ENCODE peak calls at places on chromosomes 4 and X, in seven cellular contexts. One of them, this sample, is unnamed.
A peak's percentile ranks its signal among the peaks of the same experiment; 100 is the strongest.

GRCh38 chr4:183635333-183635732 is 23.7 kb downstream of the RWDD4 start:
- DNase-seq in HCT116: no peak
- DNase-seq in AG04450: no peak
- DNase-seq in CD8-positive, alpha-beta memory T cell: no peak
- DNase-seq in Peyer's patch: no peak
- DNase-seq in left ventricle myocardium inferior: no peak
- DNase-seq in effector memory CD4-positive, alpha-beta T cell: no peak
- DNase-seq in this sample: no peak

GRCh38 chr4:148730241-148730640 is 288.0 kb upstream of the NR3C2 start:
- DNase-seq in CD8-positive, alpha-beta memory T cell: no peak
- DNase-seq in left ventricle myocardium inferior: no peak
- DNase-seq in Peyer's patch: no peak
- DNase-seq in effector memory CD4-positive, alpha-beta T cell: no peak
- DNase-seq in AG04450: no peak
- DNase-seq in HCT116: no peak
- DNase-seq in this sample: no peak

GRCh38 chr4:142512161-142512560 is 333.9 kb downstream of the INPP4B start:
- DNase-seq in effector memory CD4-positive, alpha-beta T cell: no peak
- DNase-seq in Peyer's patch: no peak
- DNase-seq in left ventricle myocardium inferior: no peak
- DNase-seq in CD8-positive, alpha-beta memory T cell: no peak
- DNase-seq in AG04450: no peak
- DNase-seq in HCT116: no peak
- DNase-seq in this sample: no peak

GRCh38 chrX:70422886-70423336 is at the start of gene GDPD2:
- DNase-seq in Peyer's patch: peak; percentile 63
- DNase-seq in left ventricle myocardium inferior: no peak
- DNase-seq in effector memory CD4-positive, alpha-beta T cell: no peak
- DNase-seq in HCT116: no peak
- DNase-seq in AG04450: no peak
- DNase-seq in CD8-positive, alpha-beta memory T cell: no peak
- DNase-seq in this sample: no peak

GRCh38 chr4:152351080-152351479 is 184.8 kb downstream of the FBXW7 start:
- DNase-seq in CD8-positive, alpha-beta memory T cell: no peak
- DNase-seq in Peyer's patch: no peak
- DNase-seq in effector memory CD4-positive, alpha-beta T cell: no peak
- DNase-seq in AG04450: no peak
- DNase-seq in left ventricle myocardium inferior: no peak
- DNase-seq in HCT116: no peak
- DNase-seq in this sample: no peak

GRCh38 chrX:1451676-1452496 is 823 bp downstream of the ASMTL start:
- DNase-seq in AG04450: no peak
- DNase-seq in HCT116: no peak
- DNase-seq in effector memory CD4-positive, alpha-beta T cell: no peak
- DNase-seq in left ventricle myocardium inferior: no peak
- DNase-seq in Peyer's patch: peak; percentile 47
- DNase-seq in CD8-positive, alpha-beta memory T cell: no peak
- DNase-seq in this sample: no peak

GRCh38 chr4:64582492-64582891 is 173.2 kb upstream of the TECRL start:
- DNase-seq in AG04450: no peak
- DNase-seq in left ventricle myocardium inferior: no peak
- DNase-seq in HCT116: no peak
- DNase-seq in Peyer's patch: no peak
- DNase-seq in effector memory CD4-positive, alpha-beta T cell: no peak
- DNase-seq in CD8-positive, alpha-beta memory T cell: no peak
- DNase-seq in this sample: no peak

GRCh38 chrX:133056341-133056740 is 40.6 kb downstream of the USP26 start:
- DNase-seq in Peyer's patch: no peak
- DNase-seq in CD8-positive, alpha-beta memory T cell: no peak
- DNase-seq in HCT116: no peak
- DNase-seq in effector memory CD4-positive, alpha-beta T cell: no peak
- DNase-seq in AG04450: no peak
- DNase-seq in left ventricle myocardium inferior: no peak
- DNase-seq in this sample: no peak

GRCh38 chrX:108584617-108585211 is 145.1 kb downstream of the COL4A5 start:
- DNase-seq in Peyer's patch: no peak
- DNase-seq in AG04450: no peak
- DNase-seq in left ventricle myocardium inferior: no peak
- DNase-seq in CD8-positive, alpha-beta memory T cell: no peak
- DNase-seq in HCT116: peak; percentile 4
- DNase-seq in effector memory CD4-positive, alpha-beta T cell: no peak
- DNase-seq in this sample: no peak

GRCh38 chr4:88110826-88111225 is 47.6 kb downstream of the ABCG2 start:
- DNase-seq in effector memory CD4-positive, alpha-beta T cell: no peak
- DNase-seq in left ventricle myocardium inferior: no peak
- DNase-seq in HCT116: no peak
- DNase-seq in AG04450: no peak
- DNase-seq in CD8-positive, alpha-beta memory T cell: no peak
- DNase-seq in Peyer's patch: no peak
- DNase-seq in this sample: no peak

GRCh38 chrX:93319604-93320003 is 353.8 kb downstream of the NAP1L3 start:
- DNase-seq in Peyer's patch: no peak
- DNase-seq in effector memory CD4-positive, alpha-beta T cell: no peak
- DNase-seq in AG04450: no peak
- DNase-seq in HCT116: no peak
- DNase-seq in CD8-positive, alpha-beta memory T cell: no peak
- DNase-seq in left ventricle myocardium inferior: no peak
- DNase-seq in this sample: no peak

GRCh38 chr4:6019316-6020263 is 1.4 kb upstream of the C4orf50 start:
- DNase-seq in AG04450: peak; percentile 2
- DNase-seq in Peyer's patch: no peak
- DNase-seq in effector memory CD4-positive, alpha-beta T cell: no peak
- DNase-seq in left ventricle myocardium inferior: no peak
- DNase-seq in HCT116: peak; percentile 36
- DNase-seq in CD8-positive, alpha-beta memory T cell: peak; percentile 6
- DNase-seq in this sample: no peak

GRCh38 chr4:7941111-7942018 is 1.7 kb upstream of the AFAP1 start:
- DNase-seq in Peyer's patch: no peak
- DNase-seq in left ventricle myocardium inferior: no peak
- DNase-seq in HCT116: no peak
- DNase-seq in effector memory CD4-positive, alpha-beta T cell: no peak
- DNase-seq in CD8-positive, alpha-beta memory T cell: no peak
- DNase-seq in AG04450: no peak
- DNase-seq in this sample: no peak

DNA sequence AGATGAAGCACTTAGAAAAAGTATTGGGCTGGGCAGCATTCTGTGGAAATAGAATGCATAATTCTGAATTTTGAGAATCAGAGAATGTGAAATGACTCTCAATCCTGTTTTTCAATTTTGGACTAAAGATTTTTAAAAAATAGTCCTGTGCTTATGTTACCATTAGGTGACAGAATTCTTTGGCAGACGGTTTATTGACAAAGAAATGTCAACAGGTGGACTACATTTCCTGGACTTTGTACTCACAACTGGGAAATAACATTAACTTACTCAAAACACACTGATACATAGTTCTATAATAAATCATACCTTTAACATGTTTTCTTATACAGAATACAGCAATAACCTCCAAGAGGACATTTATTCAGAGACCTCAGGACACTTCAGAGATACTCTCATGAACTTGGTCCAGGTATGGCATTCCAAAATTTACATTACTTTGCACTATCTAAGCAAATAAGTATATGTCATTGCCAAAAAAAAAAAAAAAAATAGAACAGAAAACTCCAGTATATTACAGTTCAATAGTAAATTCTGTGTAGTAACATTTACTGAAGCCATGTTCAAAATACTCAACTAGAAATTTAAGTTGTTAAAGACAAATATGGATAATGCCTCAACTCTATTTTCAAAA is 72.7 kb downstream of the ANXA10 start:
- DNase-seq in HCT116: no peak
- DNase-seq in left ventricle myocardium inferior: no peak
- DNase-seq in AG04450: no peak
- DNase-seq in Peyer's patch: no peak
- DNase-seq in CD8-positive, alpha-beta memory T cell: no peak
- DNase-seq in effector memory CD4-positive, alpha-beta T cell: no peak
- DNase-seq in this sample: no peak
- H3K4me3 ChIP-seq in HCT116: no peak overlapping the region
- H3K4me3 ChIP-seq in left ventricle myocardium inferior: no peak overlapping the region
- H3K4me3 ChIP-seq in AG04450: no peak overlapping the region
- H3K4me3 ChIP-seq in Peyer's patch: no peak overlapping the region
- H3K4me3 ChIP-seq in CD8-positive, alpha-beta memory T cell: no peak overlapping the region
- H3K4me3 ChIP-seq in effector memory CD4-positive, alpha-beta T cell: no peak overlapping the region
- H3K4me3 ChIP-seq in this sample: no peak overlapping the region

DNA sequence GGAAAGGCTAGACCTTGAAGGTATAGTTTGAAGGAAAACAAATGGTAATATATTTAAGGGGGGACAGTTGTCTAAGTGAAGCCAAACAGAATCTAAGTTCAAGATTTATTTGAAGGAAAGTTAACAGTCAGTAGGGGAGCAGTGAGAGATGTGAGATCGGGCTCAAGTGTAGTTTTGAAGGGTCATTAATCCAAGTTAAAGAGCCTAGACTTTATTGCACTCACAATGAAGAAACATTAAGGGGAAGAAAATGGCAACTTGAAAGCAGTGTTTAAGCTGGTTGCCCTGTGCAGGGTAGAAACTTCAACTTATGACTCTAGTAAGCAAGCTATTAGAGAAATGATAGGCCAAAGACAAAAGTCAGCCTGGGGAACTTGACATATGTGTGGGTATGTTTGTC is 1952.2 kb downstream of the PCDH7 start:
- DNase-seq in HCT116: no peak
- DNase-seq in Peyer's patch: no peak
- DNase-seq in effector memory CD4-positive, alpha-beta T cell: no peak
- DNase-seq in AG04450: no peak
- DNase-seq in CD8-positive, alpha-beta memory T cell: no peak
- DNase-seq in left ventricle myocardium inferior: no peak
- DNase-seq in this sample: no peak
- H3K27ac ChIP-seq in HCT116: no peak overlapping the region
- H3K27ac ChIP-seq in Peyer's patch: no peak overlapping the region
- H3K27ac ChIP-seq in effector memory CD4-positive, alpha-beta T cell: no peak overlapping the region
- H3K27ac ChIP-seq in AG04450: no peak overlapping the region
- H3K27ac ChIP-seq in CD8-positive, alpha-beta memory T cell: no peak overlapping the region
- H3K27ac ChIP-seq in left ventricle myocardium inferior: no peak overlapping the region
- H3K27ac ChIP-seq in this sample: no peak overlapping the region

GRCh38 chr4:138537739-138538138 is 295.6 kb upstream of the SLC7A11 start:
- DNase-seq in AG04450: no peak
- DNase-seq in effector memory CD4-positive, alpha-beta T cell: no peak
- DNase-seq in left ventricle myocardium inferior: no peak
- DNase-seq in CD8-positive, alpha-beta memory T cell: no peak
- DNase-seq in Peyer's patch: no peak
- DNase-seq in HCT116: no peak
- DNase-seq in this sample: no peak
- H3K4me3 ChIP-seq in AG04450: no peak overlapping the region
- H3K4me3 ChIP-seq in effector memory CD4-positive, alpha-beta T cell: no peak overlapping the region
- H3K4me3 ChIP-seq in left ventricle myocardium inferior: no peak overlapping the region
- H3K4me3 ChIP-seq in CD8-positive, alpha-beta memory T cell: no peak overlapping the region
- H3K4me3 ChIP-seq in Peyer's patch: no peak overlapping the region
- H3K4me3 ChIP-seq in HCT116: no peak overlapping the region
- H3K4me3 ChIP-seq in this sample: no peak overlapping the region

DNA sequence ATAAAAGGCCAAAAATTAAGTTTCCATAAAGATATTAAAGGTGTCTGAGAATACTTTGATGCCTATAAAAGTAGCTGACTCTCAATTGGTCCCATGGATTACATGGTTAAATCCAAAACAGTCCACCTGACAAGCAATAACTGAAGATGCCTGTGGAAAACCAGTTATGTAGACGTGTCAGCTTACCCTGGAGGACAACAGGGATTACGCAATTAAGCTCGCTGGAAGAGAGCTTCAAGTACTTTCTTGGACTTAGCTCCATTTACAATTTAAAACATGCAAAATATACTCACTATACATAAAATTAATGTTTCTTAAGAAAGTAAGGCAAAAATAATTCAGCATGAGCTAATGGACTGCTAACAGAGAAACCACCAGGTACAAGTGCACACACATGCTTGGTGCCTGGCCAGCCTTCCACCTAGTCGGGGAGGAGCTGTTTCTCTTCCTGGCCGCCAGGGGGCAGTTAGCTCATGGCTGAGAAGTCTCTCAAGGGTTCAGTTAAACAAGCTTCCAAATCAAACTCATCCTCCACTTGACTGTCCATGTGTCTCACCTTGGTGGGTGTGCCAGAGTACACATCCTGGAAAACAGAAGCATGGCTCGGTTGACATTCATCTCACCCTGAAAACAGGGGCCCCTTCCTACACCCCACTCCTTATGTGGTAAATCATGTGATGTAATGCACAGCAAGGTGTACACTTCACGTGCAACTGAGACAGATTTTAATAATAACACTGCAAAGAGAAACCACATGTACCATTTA is 9.2 kb upstream of the FAM53A start:
- DNase-seq in HCT116: peak; percentile 67
- DNase-seq in CD8-positive, alpha-beta memory T cell: peak; percentile 74
- DNase-seq in Peyer's patch: peak; percentile 80
- DNase-seq in AG04450: peak; percentile 50
- DNase-seq in left ventricle myocardium inferior: peak; percentile 58
- DNase-seq in effector memory CD4-positive, alpha-beta T cell: peak; percentile 54
- DNase-seq in this sample: peak; percentile 83
- H3K27ac ChIP-seq in HCT116: no peak overlapping the region
- H3K27ac ChIP-seq in CD8-positive, alpha-beta memory T cell: no peak overlapping the region
- H3K27ac ChIP-seq in Peyer's patch: no peak overlapping the region
- H3K27ac ChIP-seq in AG04450: no peak overlapping the region
- H3K27ac ChIP-seq in left ventricle myocardium inferior: no peak overlapping the region
- H3K27ac ChIP-seq in effector memory CD4-positive, alpha-beta T cell: no peak overlapping the region
- H3K27ac ChIP-seq in this sample: no peak overlapping the region

GRCh38 chr4:182478475-182478874 is 235.3 kb downstream of the TENM3 start:
- DNase-seq in left ventricle myocardium inferior: no peak
- DNase-seq in effector memory CD4-positive, alpha-beta T cell: no peak
- DNase-seq in Peyer's patch: no peak
- DNase-seq in AG04450: no peak
- DNase-seq in HCT116: peak; percentile 16
- DNase-seq in CD8-positive, alpha-beta memory T cell: peak; percentile 7
- DNase-seq in this sample: no peak
- H3K4me3 ChIP-seq in left ventricle myocardium inferior: no peak overlapping the region
- H3K4me3 ChIP-seq in effector memory CD4-positive, alpha-beta T cell: no peak overlapping the region
- H3K4me3 ChIP-seq in Peyer's patch: no peak overlapping the region
- H3K4me3 ChIP-seq in AG04450: no peak overlapping the region
- H3K4me3 ChIP-seq in HCT116: no peak overlapping the region
- H3K4me3 ChIP-seq in CD8-positive, alpha-beta memory T cell: no peak overlapping the region
- H3K4me3 ChIP-seq in this sample: no peak overlapping the region

DNA sequence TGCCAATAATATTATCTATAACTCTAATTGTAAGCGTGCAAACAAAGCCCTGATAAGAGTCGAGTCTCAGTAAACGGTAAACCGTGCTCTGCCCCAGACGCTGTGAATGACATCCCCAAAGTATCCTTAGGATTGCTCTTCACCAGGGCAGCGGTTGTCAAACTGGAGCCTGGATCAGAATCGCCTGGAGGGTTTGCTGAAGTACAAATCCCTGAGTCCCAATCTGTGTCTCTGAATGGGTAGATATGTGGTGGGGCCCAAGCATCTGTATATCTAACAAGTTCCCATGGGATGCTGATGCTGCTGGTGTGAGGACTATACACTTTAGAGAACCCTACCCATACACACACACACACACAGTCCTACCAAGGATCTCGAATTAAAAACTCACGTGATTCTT is 813 bp upstream of the APBB2 start:
- DNase-seq in left ventricle myocardium inferior: no peak
- DNase-seq in CD8-positive, alpha-beta memory T cell: no peak
- DNase-seq in effector memory CD4-positive, alpha-beta T cell: no peak
- DNase-seq in AG04450: no peak
- DNase-seq in Peyer's patch: no peak
- DNase-seq in HCT116: no peak
- DNase-seq in this sample: no peak
- H3K27ac ChIP-seq in left ventricle myocardium inferior: peak overlapping the region; percentile 97
- H3K27ac ChIP-seq in CD8-positive, alpha-beta memory T cell: no peak overlapping the region
- H3K27ac ChIP-seq in effector memory CD4-positive, alpha-beta T cell: no peak overlapping the region
- H3K27ac ChIP-seq in AG04450: no peak overlapping the region
- H3K27ac ChIP-seq in Peyer's patch: peak overlapping the region; percentile 90
- H3K27ac ChIP-seq in HCT116: peak overlapping the region; percentile 80
- H3K27ac ChIP-seq in this sample: no peak overlapping the region

This sample was measured in lower lobe of right lung.